ENCODE peak calls at places on chromosomes 2 and 18, in nine cellular contexts. I is naive thymus-derived CD4-positive, alpha-beta T cell; C is HepG2; W is heart right ventricle; J is AG04450; U is pancreas; H is PC-9; Q is right atrium auricular region; E is mesenchymal stem cell. V is an unnamed sample.

GRCh38 chr2:69141081-69141480 is 128.1 kb downstream of the ANTXR1 start:
- DNase-seq in W (no peak), J (no peak), I (no peak), H (no peak), U (no peak), C (no peak), E (no peak), Q (no peak), V (no peak)

GRCh38 chr2:61538920-61539559 is 884 bp upstream of the XPO1 start:
- DNase-seq in H (no peak), I (peak), U (peak), J (no peak), W (peak), E (peak), Q (no peak), C (peak), V (peak)

GRCh38 chr2:166494140-166494544 is at the start of gene SCN7A:
- DNase-seq in U (peak), I (no peak), Q (peak), C (no peak), E (peak), H (no peak), W (peak), J (peak), V (no peak)

GRCh38 chr18:42578781-42579180 is 536.7 kb downstream of the RIT2 start:
- DNase-seq in E (peak), C (no peak), W (no peak), U (no peak), I (no peak), J (no peak), Q (no peak), H (no peak), V (no peak)

GRCh38 chr2:37585982-37586621 is 85.3 kb downstream of the CDC42EP3 start:
- DNase-seq in H (peak), W (no peak), I (peak), U (no peak), C (no peak), J (no peak), Q (no peak), E (peak), V (peak)

GRCh38 chr2:173741715-173742114 is 223.5 kb downstream of the SP3 start:
- DNase-seq in Q (no peak), U (no peak), I (no peak), W (no peak), E (no peak), H (no peak), J (no peak), C (no peak), V (no peak)

GRCh38 chr18:30328839-30329238 is 713.7 kb downstream of the DSC3 start:
- DNase-seq in Q (no peak), J (no peak), C (no peak), E (no peak), I (no peak), W (no peak), H (no peak), U (no peak), V (no peak)

GRCh38 chr2:233486357-233486756 is 80.2 kb downstream of the USP40 start:
- DNase-seq in U (no peak), J (no peak), W (no peak), E (no peak), H (no peak), C (no peak), I (no peak), Q (no peak), V (no peak)

GRCh38 chr18:45169610-45170009 is 445.7 kb upstream of the SLC14A2 start:
- DNase-seq in E (peak), Q (peak), J (peak), U (no peak), H (peak), W (no peak), C (no peak), I (no peak), V (peak)

GRCh38 chr2:26807788-26808460 is 22.1 kb downstream of the CENPA start:
- DNase-seq in W (no peak), J (no peak), I (no peak), C (no peak), Q (no peak), H (no peak), E (peak), U (no peak), V (no peak)

GRCh38 chr18:23281626-23282436 is 146.5 kb downstream of the CABLES1 start:
- DNase-seq in H (peak), Q (no peak), C (no peak), W (no peak), I (no peak), J (no peak), E (peak), U (no peak), V (no peak)

GRCh38 chr2:208083807-208084206 is 40.5 kb downstream of the CRYGD start:
- DNase-seq in W (no peak), C (no peak), J (no peak), H (no peak), U (no peak), Q (no peak), I (no peak), E (no peak), V (no peak)

GRCh38 chr2:208359632-208359986 is 47.0 kb upstream of the PTH2R start:
- DNase-seq in C (no peak), U (no peak), Q (no peak), W (peak), E (no peak), I (no peak), H (no peak), J (no peak), V (no peak)

GRCh38 chr2:14712091-14712490 is 79.6 kb downstream of the LRATD1 start:
- DNase-seq in U (no peak), W (no peak), H (no peak), J (no peak), Q (no peak), I (no peak), E (no peak), C (no peak), V (no peak)

GRCh38 chr2:149146876-149147275 is 108.4 kb downstream of the LYPD6B start:
- DNase-seq in U (no peak), Q (no peak), J (no peak), H (no peak), E (no peak), W (no peak), I (no peak), C (no peak), V (no peak)

GRCh38 chr2:20509766-20510490 is 63.1 kb downstream of the RHOB start:
- DNase-seq in U (no peak), Q (no peak), I (no peak), H (peak), C (peak), J (no peak), W (no peak), E (no peak), V (no peak)

GRCh38 chr2:154698789-154699559 is 479 bp downstream of the KCNJ3 start:
- DNase-seq in C (no peak), W (no peak), U (no peak), E (no peak), H (no peak), I (no peak), J (no peak), Q (no peak), V (no peak)

GRCh38 chr18:75161629-75162028 is 47.3 kb downstream of the PTGR3 start:
- DNase-seq in E (peak), C (peak), H (no peak), W (peak), I (peak), J (no peak), U (no peak), Q (no peak), V (no peak)

GRCh38 chr2:169464508-169465386 is 14.5 kb upstream of the BBS5 start:
- DNase-seq in J (no peak), Q (no peak), H (no peak), W (no peak), C (no peak), I (no peak), U (no peak), E (no peak), V (no peak)

GRCh38 chr2:1793868-1794445 is 49.6 kb upstream of the PXDN start:
- DNase-seq in E (no peak), Q (no peak), H (peak), U (no peak), J (no peak), I (no peak), W (peak), C (no peak), V (no peak)

GRCh38 chr2:36459725-36460137 is 104.2 kb downstream of the CRIM1 start:
- DNase-seq in U (peak), I (no peak), C (peak), H (peak), E (peak), Q (no peak), W (peak), J (no peak), V (no peak)

GRCh38 chr18:73151086-73151485 is 283.3 kb upstream of the NETO1 start:
- DNase-seq in Q (no peak), J (peak), W (no peak), I (no peak), C (no peak), U (no peak), E (peak), H (no peak), V (no peak)

GRCh38 chr2:195563857-195564512 is 93.0 kb upstream of the SLC39A10 start:
- DNase-seq in H (peak), I (no peak), C (no peak), U (no peak), W (no peak), E (peak), J (peak), Q (no peak), V (no peak)

GRCh38 chr18:36711813-36712444 is 116.9 kb downstream of the TPGS2 start:
- DNase-seq in E (peak), I (no peak), W (peak), C (no peak), Q (peak), U (no peak), J (peak), H (peak), V (no peak)

GRCh38 chr2:37911296-37911888 is 13.7 kb upstream of the RMDN2 start:
- DNase-seq in I (no peak), E (no peak), C (no peak), W (no peak), H (no peak), Q (no peak), U (no peak), J (no peak), V (no peak)

GRCh38 chr2:11466307-11467125 is 555 bp upstream of the E2F6 start:
- DNase-seq in C (no peak), E (no peak), W (no peak), Q (no peak), I (no peak), J (no peak), U (no peak), H (no peak), V (no peak)

GRCh38 chr2:71685941-71686611 is 232.7 kb downstream of the DYSF start:
- DNase-seq in I (no peak), E (no peak), H (no peak), C (no peak), J (no peak), U (no peak), Q (no peak), W (no peak), V (no peak)
- H3K27ac ChIP-seq in I (no peak), E (no peak), H (no peak), C (no peak), J (no peak), U (no peak), Q (peak), W (peak), V (peak)

DNA sequence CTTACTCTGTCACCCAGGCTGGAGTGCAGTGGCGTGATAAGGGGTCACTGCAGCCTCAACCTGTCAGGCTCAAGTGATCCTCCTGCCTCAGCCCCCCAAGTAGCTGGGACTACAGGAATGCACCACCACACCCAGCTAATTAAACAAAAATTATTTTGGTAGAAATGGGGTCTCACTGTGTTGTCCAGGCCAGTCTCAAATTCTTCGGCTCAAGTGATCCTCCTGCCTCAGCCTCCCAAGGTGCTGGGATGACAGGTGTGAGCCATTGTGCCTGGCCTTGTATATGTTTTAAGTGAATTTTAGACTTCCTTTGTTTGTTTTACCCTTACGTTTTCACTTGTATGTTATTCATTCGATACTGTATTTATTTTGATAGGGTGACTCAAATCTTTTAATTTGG is 34.7 kb upstream of the ITSN2 start:
- DNase-seq in E (no peak), C (no peak), W (no peak), J (no peak), U (no peak), H (no peak), Q (no peak), I (no peak), V (no peak)
- H3K27ac ChIP-seq in E (no peak), C (no peak), W (no peak), J (no peak), U (no peak), H (no peak), Q (no peak), I (no peak), V (no peak)

GRCh38 chr18:35478520-35479435 is 19.0 kb downstream of the INO80C start:
- DNase-seq in U (no peak), H (peak), I (no peak), W (no peak), E (peak), J (no peak), C (peak), Q (no peak), V (no peak)
- H3K27ac ChIP-seq in U (no peak), H (peak), I (no peak), W (no peak), E (peak), J (no peak), C (peak), Q (no peak), V (no peak)

GRCh38 chr18:27447530-27447929 is 262.4 kb upstream of the CHST9 start:
- DNase-seq in I (no peak), E (no peak), J (no peak), H (no peak), W (no peak), U (no peak), C (no peak), Q (no peak), V (no peak)
- H3K27ac ChIP-seq in I (no peak), E (no peak), J (no peak), H (no peak), W (no peak), U (no peak), C (no peak), Q (no peak), V (no peak)

GRCh38 chr2:130823171-130823885 is 13.4 kb upstream of the ARHGEF4 start:
- DNase-seq in I (no peak), W (no peak), J (no peak), U (no peak), H (no peak), Q (no peak), E (no peak), C (no peak), V (no peak)
- H3K27ac ChIP-seq in I (no peak), W (no peak), J (no peak), U (no peak), H (no peak), Q (no peak), E (no peak), C (no peak), V (no peak)

DNA sequence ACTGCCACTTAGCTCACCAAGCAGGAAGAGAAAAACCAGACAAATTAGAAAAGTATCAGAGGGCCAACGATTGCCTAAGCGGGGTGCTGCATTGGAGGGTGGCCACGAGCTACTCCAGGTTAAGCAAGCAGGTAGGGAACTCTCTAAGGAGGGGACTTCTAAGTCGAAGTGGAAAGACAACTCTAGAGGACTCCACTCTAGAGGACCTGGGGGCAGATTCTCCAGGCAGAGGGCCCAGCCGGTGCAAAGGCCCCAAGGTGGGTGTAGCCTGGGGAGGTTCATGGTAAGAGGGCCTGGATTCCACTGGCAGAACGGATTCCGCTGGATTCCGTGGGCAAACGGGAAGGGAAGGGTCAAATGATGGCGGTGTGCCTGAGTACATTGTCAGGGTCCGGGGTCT is 12.7 kb downstream of the FBLN7 start:
- DNase-seq in H (no peak), W (no peak), Q (peak), E (no peak), I (no peak), U (no peak), C (no peak), J (no peak), V (no peak)
- H3K27ac ChIP-seq in H (no peak), W (no peak), Q (no peak), E (peak), I (no peak), U (no peak), C (no peak), J (peak), V (no peak)

GRCh38 chr2:186716004-186716403 is 22.1 kb downstream of the FAM171B start:
- DNase-seq in U (no peak), C (no peak), J (no peak), W (no peak), E (no peak), I (no peak), Q (no peak), H (no peak), V (no peak)

GRCh38 chr2:186716899-186717811 is 23.3 kb downstream of the FAM171B start:
- DNase-seq in I (no peak), Q (no peak), J (peak), H (no peak), E (no peak), U (no peak), W (no peak), C (no peak), V (no peak)

GRCh38 chr2:186718122-186718521 is 24.3 kb downstream of the FAM171B start:
- DNase-seq in Q (no peak), C (no peak), U (no peak), W (no peak), E (no peak), J (no peak), H (no peak), I (no peak), V (no peak)

GRCh38 chr2:186714611-186715010 is 20.8 kb downstream of the FAM171B start:
- DNase-seq in U (no peak), C (no peak), J (no peak), Q (no peak), I (no peak), E (no peak), W (no peak), H (no peak), V (no peak)

GRCh38 chr2:186718895-186719294 is 25.0 kb downstream of the FAM171B start:
- DNase-seq in U (no peak), J (no peak), E (no peak), C (no peak), W (no peak), Q (no peak), I (no peak), H (no peak), V (no peak)
- H3K27ac ChIP-seq in U (no peak), J (no peak), E (no peak), C (no peak), W (no peak), Q (no peak), I (no peak), H (no peak), V (no peak)

GRCh38 chr2:131040661-131041401 is 52.4 kb downstream of the FAM168B start:
- DNase-seq in E (no peak), C (no peak), W (no peak), I (no peak), U (peak), H (no peak), Q (peak), J (no peak), V (peak)
- H3K27ac ChIP-seq in E (no peak), C (no peak), W (no peak), I (peak), U (peak), H (no peak), Q (no peak), J (no peak), V (no peak)

DNA sequence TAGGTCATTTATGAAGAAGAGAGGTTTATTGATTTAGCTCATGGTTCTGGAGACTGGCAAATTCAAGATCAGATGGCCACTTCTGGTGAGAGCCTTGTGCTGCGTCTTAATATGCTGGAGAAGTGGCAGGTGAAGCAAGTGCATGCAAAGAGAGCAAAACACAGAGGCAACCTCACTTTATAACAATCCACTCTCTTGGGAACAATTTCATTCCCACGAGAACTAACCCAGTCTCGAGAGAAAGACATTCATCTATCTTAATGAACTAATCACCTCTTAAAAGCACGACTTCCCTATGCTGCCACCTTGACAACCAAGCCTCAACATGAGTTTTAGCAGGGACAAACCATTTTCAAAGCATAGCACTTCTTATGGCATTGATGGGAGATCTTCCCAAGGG is 186.5 kb upstream of the RASGRP3 start:
- DNase-seq in W (no peak), C (no peak), I (no peak), E (peak), U (no peak), Q (no peak), H (no peak), J (no peak), V (no peak)
- H3K27ac ChIP-seq in W (peak), C (no peak), I (no peak), E (no peak), U (no peak), Q (peak), H (no peak), J (no peak), V (peak)

GRCh38 chr2:237397072-237397471 is 16.9 kb downstream of the COL6A3 start:
- DNase-seq in Q (no peak), C (no peak), H (no peak), J (no peak), I (no peak), E (no peak), W (no peak), U (no peak), V (no peak)

GRCh38 chr2:237391140-237391539 is 22.8 kb downstream of the COL6A3 start:
- DNase-seq in Q (no peak), W (no peak), U (no peak), J (no peak), E (no peak), I (no peak), C (no peak), H (no peak), V (no peak)

GRCh38 chr2:237392186-237392585 is 21.8 kb downstream of the COL6A3 start:
- DNase-seq in I (no peak), H (no peak), C (no peak), Q (no peak), J (no peak), W (no peak), E (no peak), U (no peak), V (no peak)

GRCh38 chr2:237390235-237390634 is 23.7 kb downstream of the COL6A3 start:
- DNase-seq in W (no peak), E (no peak), Q (no peak), J (no peak), H (no peak), I (no peak), C (no peak), U (no peak), V (no peak)

GRCh38 chr2:237393523-237393922 is 20.4 kb downstream of the COL6A3 start:
- DNase-seq in C (no peak), E (no peak), W (no peak), H (peak), Q (no peak), J (no peak), I (no peak), U (no peak), V (no peak)
- H3K27ac ChIP-seq in C (no peak), E (no peak), W (no peak), H (no peak), Q (no peak), J (peak), I (no peak), U (no peak), V (no peak)

V was measured in ascending aorta.